ENCODE peak calls at places on chromosomes 16 and 17, in eight cellular contexts. F is left lung, V is testis, I is kidney, O is left ventricle myocardium inferior, X is fibroblast of lung, H is neural progenitor cell, G is tibial artery. S is an unnamed sample. For H3K9me3, the result is how much of the 10 kb centered on the place peaks cover.

GRCh38 chr16:28082624-28083023 is 19.1 kb upstream of the GSG1L start:
- DNase-seq in X (no peak), V (peak), O (no peak), H (peak), I (no peak), F (no peak), G (no peak), S (peak)

GRCh38 chr16:88634141-88634993 is 4.0 kb upstream of the IL17C start:
- DNase-seq in I (peak), G (no peak), V (peak), X (peak), F (peak), O (peak), H (peak), S (no peak)

GRCh38 chr17:8555062-8555461 is 75.5 kb downstream of the MYH10 start:
- DNase-seq in I (no peak), V (no peak), G (no peak), X (no peak), F (no peak), H (no peak), O (no peak), S (no peak)

GRCh38 chr17:39146273-39146672 is 5.2 kb downstream of the PLXDC1 start:
- DNase-seq in O (no peak), V (no peak), F (no peak), G (no peak), X (no peak), I (no peak), H (no peak), S (no peak)

GRCh38 chr16:4900750-4901149 is 36.2 kb downstream of the PPL start:
- DNase-seq in V (no peak), I (no peak), H (no peak), O (no peak), X (no peak), G (no peak), F (peak), S (no peak)

GRCh38 chr16:48959204-48959603 is 322.4 kb downstream of the CBLN1 start:
- DNase-seq in X (peak), F (no peak), H (no peak), V (no peak), G (no peak), I (no peak), O (no peak), S (no peak)

GRCh38 chr17:45261577-45262515 is at the start of gene SPATA32:
- DNase-seq in I (peak), V (peak), O (peak), F (peak), G (peak), X (peak), H (peak), S (no peak)

GRCh38 chr17:35896011-35896587 is 15.9 kb upstream of the CCL5 start:
- DNase-seq in V (no peak), F (no peak), I (no peak), H (no peak), G (no peak), O (no peak), X (no peak), S (no peak)

GRCh38 chr17:35972535-35972934 is 8.8 kb downstream of the CCL16 start:
- DNase-seq in O (no peak), V (no peak), F (no peak), H (no peak), G (no peak), I (no peak), X (no peak), S (no peak)

GRCh38 chr17:5584383-5584951 is at the start of gene NLRP1:
- DNase-seq in I (peak), V (peak), F (peak), O (peak), X (peak), H (no peak), G (peak), S (no peak)

GRCh38 chr17:64736804-64737492 is 74.8 kb upstream of the SMURF2 start:
- DNase-seq in F (no peak), I (no peak), O (no peak), V (peak), G (no peak), H (peak), X (peak), S (peak)

GRCh38 chr17:64728041-64728695 is 66.1 kb upstream of the SMURF2 start:
- DNase-seq in G (no peak), O (no peak), F (no peak), V (peak), X (no peak), H (no peak), I (no peak), S (no peak)

GRCh38 chr17:64732336-64733006 is 70.4 kb upstream of the SMURF2 start:
- DNase-seq in F (no peak), X (peak), V (peak), I (peak), H (no peak), G (no peak), O (peak), S (no peak)
- TF ChIP-seq CTCF in F (no peak), X (peak), V (no peak), I (no peak), H (no peak), G (no peak), O (no peak), S (no peak)

GRCh38 chr16:35239561-35239960 is 1780.1 kb downstream of the TP53TG3F start:
- DNase-seq in V (no peak), F (no peak), G (no peak), X (no peak), H (no peak), O (no peak), I (no peak), S (no peak)
- H3K9me3 ChIP-seq in V (under half), F (under half), G (under half), X (under half), H (under half), O (under half), I (under half), S (under half)

GRCh38 chr17:82060001-82060380 is 5.6 kb downstream of the DUS1L start:
- DNase-seq in F (peak), V (no peak), H (no peak), G (no peak), I (peak), O (no peak), X (no peak), S (no peak)

GRCh38 chr17:82062984-82063368 is 2.6 kb downstream of the DUS1L start:
- DNase-seq in I (no peak), G (no peak), F (peak), O (no peak), H (no peak), V (no peak), X (no peak), S (no peak)

GRCh38 chr17:82062076-82062983 is 3.3 kb downstream of the DUS1L start:
- DNase-seq in F (peak), G (no peak), I (no peak), O (no peak), V (no peak), H (no peak), X (no peak), S (no peak)

GRCh38 chr17:82060614-82061013 is 5.0 kb downstream of the DUS1L start:
- DNase-seq in H (no peak), F (peak), I (peak), G (no peak), O (no peak), V (no peak), X (no peak), S (no peak)

DNA sequence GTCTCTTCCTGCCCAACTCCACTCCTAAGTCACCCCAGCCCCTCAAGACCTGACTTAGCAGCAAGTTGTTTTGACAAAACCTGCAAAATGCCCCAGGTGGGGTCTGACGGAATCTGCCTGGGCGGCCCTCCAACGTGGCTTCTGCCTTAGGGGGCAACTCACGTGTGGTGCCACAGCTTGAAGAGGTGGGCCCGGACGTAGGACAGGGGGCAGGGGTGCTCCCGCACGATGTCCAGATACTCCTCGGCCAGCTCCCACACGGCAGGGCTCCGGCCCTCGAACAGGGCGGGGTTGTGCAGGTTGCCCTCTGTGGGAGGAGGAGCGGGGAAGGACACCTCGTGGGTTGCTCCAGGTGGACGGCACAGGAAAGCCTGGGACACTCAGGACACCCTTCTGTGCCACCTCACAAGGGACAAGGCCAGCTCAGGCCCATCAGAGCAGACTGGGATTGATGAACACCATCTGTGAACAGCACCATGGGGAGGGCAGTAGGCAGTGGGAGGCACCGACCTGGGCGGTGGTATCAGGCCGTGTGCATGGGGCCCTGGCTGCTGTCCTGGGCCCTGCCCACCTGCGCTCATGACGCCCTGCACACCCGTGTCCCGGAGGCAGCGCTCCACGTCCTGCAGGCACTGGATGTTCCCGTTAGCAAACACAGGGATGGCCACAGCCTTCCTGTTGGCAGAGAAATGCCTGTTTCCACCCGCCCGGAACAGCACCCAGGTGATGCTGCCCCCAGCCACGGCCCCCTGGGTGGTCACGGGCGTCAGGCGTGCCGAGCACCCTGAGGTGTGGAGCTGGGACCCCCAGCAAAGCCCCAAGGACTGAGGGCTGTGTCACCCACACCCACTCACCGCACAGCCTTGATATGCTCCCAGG is 4.3 kb downstream of the DUS1L start:
- DNase-seq in V (no peak), I (peak), O (no peak), H (no peak), F (peak), G (no peak), X (no peak), S (no peak)
- H3K27ac ChIP-seq in V (no peak), I (no peak), O (no peak), H (no peak), F (no peak), G (no peak), X (no peak), S (no peak)

GRCh38 chr17:65988451-65988850 is 203.5 kb downstream of the CEP112 start:
- DNase-seq in X (no peak), V (no peak), G (no peak), O (no peak), I (no peak), F (no peak), H (no peak), S (no peak)

GRCh38 chr17:65984299-65984698 is 207.6 kb downstream of the CEP112 start:
- DNase-seq in X (peak), F (no peak), I (no peak), V (no peak), G (no peak), O (no peak), H (no peak), S (no peak)

GRCh38 chr17:65985571-65985970 is 206.4 kb downstream of the CEP112 start:
- DNase-seq in G (no peak), O (no peak), F (no peak), X (peak), I (no peak), H (no peak), V (no peak), S (no peak)

GRCh38 chr17:65990593-65990992 is 201.3 kb downstream of the CEP112 start:
- DNase-seq in G (no peak), F (no peak), H (no peak), O (peak), V (no peak), I (no peak), X (no peak), S (no peak)

GRCh38 chr17:65987988-65988387 is 203.9 kb downstream of the CEP112 start:
- DNase-seq in H (peak), G (no peak), X (peak), F (no peak), I (no peak), O (no peak), V (no peak), S (peak)
- TF ChIP-seq CTCF in H (peak), G (no peak), X (peak), F (peak), I (peak), O (peak), V (no peak), S (peak)

GRCh38 chr17:70473049-70473448 is 303.7 kb downstream of the KCNJ2 start:
- DNase-seq in I (peak), G (no peak), F (peak), V (no peak), X (no peak), O (no peak), H (no peak), S (no peak)

GRCh38 chr17:70478883-70479282 is 309.6 kb downstream of the KCNJ2 start:
- DNase-seq in F (no peak), G (peak), O (peak), H (no peak), X (no peak), V (peak), I (no peak), S (no peak)

GRCh38 chr17:70479779-70480178 is 310.4 kb downstream of the KCNJ2 start:
- DNase-seq in X (no peak), O (no peak), I (no peak), G (no peak), H (no peak), F (no peak), V (no peak), S (no peak)

DNA sequence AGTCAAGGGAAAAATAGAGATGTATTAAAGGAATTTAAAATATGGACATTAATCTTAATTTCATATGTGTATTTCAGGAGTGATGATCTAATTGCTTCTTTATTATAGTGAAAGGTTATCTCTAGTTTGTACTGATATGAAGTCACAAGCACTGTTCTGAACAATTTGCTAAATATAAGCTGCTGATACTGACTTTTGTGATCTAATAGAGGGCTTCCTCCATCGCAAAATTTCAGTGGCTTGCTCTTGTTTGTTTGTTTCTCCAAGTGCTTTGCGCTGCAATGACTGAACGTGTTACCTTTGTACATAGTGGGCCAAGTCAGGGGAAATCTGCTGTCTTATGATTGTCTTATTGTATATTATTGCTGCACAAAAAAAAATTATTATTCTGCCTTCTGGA is 307.0 kb downstream of the KCNJ2 start:
- DNase-seq in X (no peak), G (no peak), I (no peak), H (no peak), V (no peak), F (no peak), O (no peak), S (no peak)
- H3K9me3 ChIP-seq in X (under half), G (under half), I (under half), H (under half), V (under half), F (under half), O (under half), S (under half)

DNA sequence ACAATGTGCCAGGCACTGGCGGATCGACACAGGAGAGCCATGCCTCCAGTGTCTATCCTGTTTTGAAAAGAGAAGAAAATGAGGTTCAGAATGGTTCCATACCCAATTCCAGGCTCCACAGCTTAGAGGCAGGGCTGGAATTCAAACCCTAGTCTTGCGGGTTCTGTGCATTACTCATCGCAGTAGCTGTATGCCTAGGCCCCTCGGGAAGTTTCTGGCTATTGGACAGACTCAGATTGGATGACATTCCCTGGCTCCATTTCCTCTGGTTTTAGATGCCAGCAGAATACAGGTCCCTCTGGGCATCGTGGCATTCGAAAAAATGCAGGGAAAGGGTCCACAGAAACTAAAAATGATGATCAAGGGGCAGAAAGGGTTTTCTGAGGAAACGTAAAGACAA is 184.7 kb downstream of the COPRS start:
- DNase-seq in V (no peak), H (no peak), G (no peak), F (no peak), O (no peak), X (peak), I (no peak), S (no peak)
- H3K27ac ChIP-seq in V (no peak), H (no peak), G (no peak), F (no peak), O (no peak), X (no peak), I (no peak), S (no peak)

GRCh38 chr17:43615952-43616351 is 45.8 kb downstream of the MEOX1 start:
- DNase-seq in O (no peak), X (no peak), H (no peak), G (no peak), F (no peak), V (no peak), I (no peak), S (no peak)
- TF ChIP-seq CTCF in O (no peak), X (no peak), H (no peak), G (no peak), F (no peak), V (no peak), I (no peak), S (no peak)

DNA sequence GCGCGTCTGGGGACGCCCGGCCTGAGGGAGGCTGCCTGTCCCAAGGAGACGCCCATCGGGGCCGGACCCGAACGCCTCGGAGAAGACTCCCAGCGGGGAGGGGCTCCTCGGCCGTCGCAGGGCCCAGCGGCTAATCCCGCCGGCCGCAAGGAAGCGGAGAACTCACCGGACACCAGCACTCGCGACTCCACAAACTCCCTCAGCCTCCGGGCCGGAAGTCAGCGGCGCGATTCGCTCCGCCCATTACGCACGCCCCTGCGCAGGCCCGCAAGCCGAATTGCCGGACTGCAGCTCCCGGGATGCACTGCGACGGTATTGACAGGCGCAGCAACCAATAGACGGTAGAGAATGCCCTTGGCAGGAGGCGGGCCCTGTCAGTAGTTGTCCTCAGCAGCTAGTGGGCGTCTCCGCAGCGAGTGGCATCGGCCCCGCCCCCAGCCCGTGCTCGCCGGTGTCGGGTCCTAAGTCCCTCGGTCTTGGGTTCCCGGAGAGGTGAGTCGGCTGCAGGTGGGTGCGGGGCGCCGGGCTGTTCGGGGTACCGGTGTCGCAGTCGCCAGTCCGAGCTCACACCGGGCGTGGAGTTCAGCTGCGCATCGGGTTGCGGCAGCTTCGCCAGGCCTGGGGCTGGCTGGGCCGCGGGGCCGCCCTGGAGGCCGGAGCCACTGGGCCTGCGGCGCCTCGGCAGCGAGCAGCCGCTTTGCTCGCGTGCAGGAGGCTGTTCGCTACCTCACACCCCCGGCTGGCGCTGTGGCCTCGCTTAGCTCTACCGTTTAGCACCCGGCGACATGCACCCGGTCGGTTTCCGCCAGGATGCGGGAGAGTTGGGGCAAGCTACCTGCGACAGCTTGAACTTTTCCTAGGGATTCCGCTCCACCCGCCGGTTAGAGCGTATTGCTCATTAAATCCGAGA is at the start of the genes ZNF174 and ZSCAN32:
- DNase-seq in H (peak), V (peak), F (peak), O (peak), I (peak), G (peak), X (peak), S (peak)
- H3K9me3 ChIP-seq in H (under half), V (under half), F (under half), O (under half), I (under half), G (under half), X (under half), S (under half)

S was measured in WERI-Rb-1.